ENCODE peak calls at places on chromosome 21, in five cellular contexts. W is NCI-H1092 treated with DMSO at 0.1 percent for 48 hours, M is kidney, Q is fibroblast of lung, O is endothelial cell. R is an unnamed sample.

GRCh38 chr21:16211339-16212303 is 481.8 kb downstream of the USP25 start:
- DNase-seq in W (no peak), M (no peak), Q (peak; percentile 13), O (no peak), R (no peak)

GRCh38 chr21:34510148-34511142 is 1.6 kb downstream of the KCNE1 start:
- DNase-seq in W (peak; percentile 68), M (peak; percentile 88), Q (peak; percentile 70), O (peak; percentile 88), R (peak; percentile 88)

GRCh38 chr21:32411366-32412161 is 942 bp upstream of the EVA1C start:
- DNase-seq in W (no peak), M (peak; percentile 97), Q (peak; percentile 84), O (peak; percentile 17), R (peak; percentile 95)

GRCh38 chr21:28769683-28770082 is 223.0 kb downstream of the LTN1 start:
- DNase-seq in W (no peak), M (no peak), Q (peak; percentile 34), O (no peak), R (no peak)

GRCh38 chr21:44368711-44369446 is 15.5 kb downstream of the TRPM2 start:
- DNase-seq in W (no peak), M (peak; percentile 69), Q (no peak), O (no peak), R (no peak)

GRCh38 chr21:40658237-40658636 is 188.7 kb downstream of the DSCAM start:
- DNase-seq in W (peak; percentile 87), M (no peak), Q (no peak), O (no peak), R (no peak)

GRCh38 chr21:42186591-42186990 is 32.3 kb upstream of the ABCG1 start:
- DNase-seq in W (no peak), M (no peak), Q (no peak), O (no peak), R (no peak)

GRCh38 chr21:17911628-17912027 is 92.5 kb upstream of the C21orf91 start:
- DNase-seq in W (no peak), M (no peak), Q (peak; percentile 70), O (no peak), R (no peak)

GRCh38 chr21:44532712-44533111 is 7.3 kb downstream of the KRTAP10-1 start:
- DNase-seq in W (no peak), M (no peak), Q (no peak), O (no peak), R (peak; percentile 4)